ENCODE peak calls at places on chromosomes 12 and 14, in five cellular contexts. One of them, this sample, is unnamed.

GRCh38 chr14:85319998-85320397 is 209.9 kb upstream of the FLRT2 start:
- DNase-seq in HCT116: no peak
- DNase-seq in neural progenitor cell: no peak
- DNase-seq in mesenchymal stem cell: peak
- DNase-seq in IMR-90: peak
- DNase-seq in this sample: no peak

GRCh38 chr14:97642631-97643030 is 845.4 kb downstream of the VRK1 start:
- DNase-seq in HCT116: no peak
- DNase-seq in mesenchymal stem cell: no peak
- DNase-seq in IMR-90: no peak
- DNase-seq in neural progenitor cell: no peak
- DNase-seq in this sample: no peak

GRCh38 chr12:102427542-102427923 is 52.8 kb downstream of the IGF1 start:
- DNase-seq in neural progenitor cell: no peak
- DNase-seq in mesenchymal stem cell: no peak
- DNase-seq in IMR-90: no peak
- DNase-seq in HCT116: no peak
- DNase-seq in this sample: no peak

GRCh38 chr14:64209428-64210165 is 84.6 kb downstream of the ESR2 start:
- DNase-seq in IMR-90: peak
- DNase-seq in mesenchymal stem cell: peak
- DNase-seq in HCT116: no peak
- DNase-seq in neural progenitor cell: no peak
- DNase-seq in this sample: no peak

GRCh38 chr12:81639196-81639595 is 120.0 kb downstream of the PPFIA2 start:
- DNase-seq in neural progenitor cell: no peak
- DNase-seq in mesenchymal stem cell: no peak
- DNase-seq in IMR-90: no peak
- DNase-seq in HCT116: no peak
- DNase-seq in this sample: no peak

GRCh38 chr12:5197127-5197526 is 153.4 kb downstream of the KCNA5 start:
- DNase-seq in HCT116: no peak
- DNase-seq in neural progenitor cell: no peak
- DNase-seq in IMR-90: peak
- DNase-seq in mesenchymal stem cell: no peak
- DNase-seq in this sample: no peak

GRCh38 chr12:51218607-51219161 is 822 bp upstream of the POU6F1 start:
- DNase-seq in IMR-90: no peak
- DNase-seq in HCT116: no peak
- DNase-seq in mesenchymal stem cell: no peak
- DNase-seq in neural progenitor cell: peak
- DNase-seq in this sample: no peak

GRCh38 chr12:70197362-70197744 is 45.9 kb upstream of the CNOT2 start:
- DNase-seq in mesenchymal stem cell: peak
- DNase-seq in neural progenitor cell: no peak
- DNase-seq in IMR-90: no peak
- DNase-seq in HCT116: no peak
- DNase-seq in this sample: no peak

GRCh38 chr14:84421611-84422010 is 1108.3 kb upstream of the FLRT2 start:
- DNase-seq in HCT116: no peak
- DNase-seq in IMR-90: no peak
- DNase-seq in neural progenitor cell: no peak
- DNase-seq in mesenchymal stem cell: peak
- DNase-seq in this sample: no peak

GRCh38 chr14:105944632-105945610 is 418.5 kb downstream of the TMEM121 start:
- DNase-seq in HCT116: peak
- DNase-seq in mesenchymal stem cell: no peak
- DNase-seq in IMR-90: no peak
- DNase-seq in neural progenitor cell: no peak
- DNase-seq in this sample: no peak

GRCh38 chr12:128056299-128056885 is 210.6 kb upstream of the TMEM132C start:
- DNase-seq in neural progenitor cell: peak
- DNase-seq in IMR-90: no peak
- DNase-seq in HCT116: no peak
- DNase-seq in mesenchymal stem cell: no peak
- DNase-seq in this sample: no peak

GRCh38 chr14:58899317-58899713 is 261.6 kb downstream of the DACT1 start:
- DNase-seq in mesenchymal stem cell: peak
- DNase-seq in IMR-90: peak
- DNase-seq in HCT116: no peak
- DNase-seq in neural progenitor cell: no peak
- DNase-seq in this sample: peak

GRCh38 chr14:103533137-103533998 is 4.4 kb downstream of the TRMT61A start:
- DNase-seq in neural progenitor cell: no peak
- DNase-seq in HCT116: no peak
- DNase-seq in IMR-90: no peak
- DNase-seq in mesenchymal stem cell: no peak
- DNase-seq in this sample: no peak

GRCh38 chr14:101965145-101965531 is 765 bp downstream of the DYNC1H1 start:
- DNase-seq in IMR-90: peak
- DNase-seq in mesenchymal stem cell: peak
- DNase-seq in HCT116: peak
- DNase-seq in neural progenitor cell: peak
- DNase-seq in this sample: no peak

GRCh38 chr14:92993302-92993701 is 70.4 kb downstream of the CHGA start:
- DNase-seq in mesenchymal stem cell: no peak
- DNase-seq in IMR-90: no peak
- DNase-seq in HCT116: no peak
- DNase-seq in neural progenitor cell: no peak
- DNase-seq in this sample: no peak

GRCh38 chr14:52265248-52265647 is 2.2 kb upstream of the PTGDR start:
- DNase-seq in IMR-90: no peak
- DNase-seq in neural progenitor cell: no peak
- DNase-seq in mesenchymal stem cell: no peak
- DNase-seq in HCT116: no peak
- DNase-seq in this sample: no peak

GRCh38 chr12:108689314-108690190 is 41.8 kb downstream of the CORO1C start:
- DNase-seq in IMR-90: peak
- DNase-seq in neural progenitor cell: no peak
- DNase-seq in mesenchymal stem cell: peak
- DNase-seq in HCT116: peak
- DNase-seq in this sample: no peak

GRCh38 chr12:57889541-57889989 is 43.0 kb upstream of the CTDSP2 start:
- DNase-seq in IMR-90: peak
- DNase-seq in mesenchymal stem cell: peak
- DNase-seq in neural progenitor cell: peak
- DNase-seq in HCT116: no peak
- DNase-seq in this sample: no peak

GRCh38 chr12:71662861-71663560 is 637 bp downstream of the ZFC3H1 start:
- DNase-seq in neural progenitor cell: peak
- DNase-seq in IMR-90: peak
- DNase-seq in mesenchymal stem cell: peak
- DNase-seq in HCT116: no peak
- DNase-seq in this sample: no peak

GRCh38 chr12:56188786-56189335 is 422 bp downstream of the SMARCC2 start:
- DNase-seq in mesenchymal stem cell: no peak
- DNase-seq in IMR-90: no peak
- DNase-seq in neural progenitor cell: peak
- DNase-seq in HCT116: no peak
- DNase-seq in this sample: no peak

GRCh38 chr12:21438643-21439042 is 1.2 kb downstream of the PYROXD1 start:
- DNase-seq in neural progenitor cell: no peak
- DNase-seq in mesenchymal stem cell: peak
- DNase-seq in HCT116: no peak
- DNase-seq in IMR-90: peak
- DNase-seq in this sample: no peak

GRCh38 chr14:76911473-76911872 is 85.3 kb downstream of the LRRC74A start:
- DNase-seq in mesenchymal stem cell: no peak
- DNase-seq in IMR-90: no peak
- DNase-seq in HCT116: no peak
- DNase-seq in neural progenitor cell: no peak
- DNase-seq in this sample: no peak

GRCh38 chr12:80498059-80498728 is 54.2 kb downstream of the PTPRQ start:
- DNase-seq in HCT116: no peak
- DNase-seq in mesenchymal stem cell: no peak
- DNase-seq in IMR-90: no peak
- DNase-seq in neural progenitor cell: no peak
- DNase-seq in this sample: no peak

GRCh38 chr14:54627325-54627717 is 60.4 kb downstream of the SAMD4A start:
- DNase-seq in HCT116: no peak
- DNase-seq in neural progenitor cell: no peak
- DNase-seq in IMR-90: no peak
- DNase-seq in mesenchymal stem cell: no peak
- DNase-seq in this sample: no peak

GRCh38 chr14:96303981-96304380 is 48.0 kb downstream of the BDKRB1 start:
- DNase-seq in neural progenitor cell: no peak
- DNase-seq in HCT116: no peak
- DNase-seq in mesenchymal stem cell: no peak
- DNase-seq in IMR-90: no peak
- DNase-seq in this sample: no peak

GRCh38 chr14:48970995-48971394 is 615.2 kb downstream of the RPS29 start:
- DNase-seq in HCT116: no peak
- DNase-seq in IMR-90: peak
- DNase-seq in mesenchymal stem cell: peak
- DNase-seq in neural progenitor cell: no peak
- DNase-seq in this sample: no peak

GRCh38 chr14:19920021-19920657 is at the start of gene OR4K5:
- DNase-seq in neural progenitor cell: no peak
- DNase-seq in mesenchymal stem cell: no peak
- DNase-seq in IMR-90: no peak
- DNase-seq in HCT116: no peak
- DNase-seq in this sample: no peak

GRCh38 chr14:24190416-24190815 is 1.8 kb upstream of the IPO4 start:
- DNase-seq in HCT116: no peak
- DNase-seq in IMR-90: no peak
- DNase-seq in neural progenitor cell: no peak
- DNase-seq in mesenchymal stem cell: no peak
- DNase-seq in this sample: no peak

GRCh38 chr14:89720076-89720687 is 234.3 kb downstream of the EFCAB11 start:
- DNase-seq in neural progenitor cell: no peak
- DNase-seq in HCT116: no peak
- DNase-seq in mesenchymal stem cell: no peak
- DNase-seq in IMR-90: no peak
- DNase-seq in this sample: no peak

GRCh38 chr14:75003250-75004027 is 718 bp downstream of the EIF2B2 start:
- DNase-seq in mesenchymal stem cell: peak
- DNase-seq in HCT116: no peak
- DNase-seq in neural progenitor cell: peak
- DNase-seq in IMR-90: no peak
- DNase-seq in this sample: no peak

GRCh38 chr12:129096184-129096583 is 242.9 kb downstream of the GLT1D1 start:
- DNase-seq in mesenchymal stem cell: no peak
- DNase-seq in neural progenitor cell: no peak
- DNase-seq in IMR-90: no peak
- DNase-seq in HCT116: no peak
- DNase-seq in this sample: no peak

GRCh38 chr14:81176224-81176623 is 44.5 kb downstream of the GTF2A1 start:
- DNase-seq in mesenchymal stem cell: no peak
- DNase-seq in IMR-90: no peak
- DNase-seq in HCT116: no peak
- DNase-seq in neural progenitor cell: no peak
- DNase-seq in this sample: no peak

GRCh38 chr12:49912345-49912744 is 8.6 kb upstream of the FAIM2 start:
- DNase-seq in IMR-90: no peak
- DNase-seq in neural progenitor cell: no peak
- DNase-seq in HCT116: no peak
- DNase-seq in mesenchymal stem cell: no peak
- DNase-seq in this sample: no peak

GRCh38 chr12:124625867-124626675 is 58.7 kb upstream of the NCOR2 start:
- DNase-seq in neural progenitor cell: no peak
- DNase-seq in HCT116: no peak
- DNase-seq in IMR-90: peak
- DNase-seq in mesenchymal stem cell: peak
- DNase-seq in this sample: no peak

DNA sequence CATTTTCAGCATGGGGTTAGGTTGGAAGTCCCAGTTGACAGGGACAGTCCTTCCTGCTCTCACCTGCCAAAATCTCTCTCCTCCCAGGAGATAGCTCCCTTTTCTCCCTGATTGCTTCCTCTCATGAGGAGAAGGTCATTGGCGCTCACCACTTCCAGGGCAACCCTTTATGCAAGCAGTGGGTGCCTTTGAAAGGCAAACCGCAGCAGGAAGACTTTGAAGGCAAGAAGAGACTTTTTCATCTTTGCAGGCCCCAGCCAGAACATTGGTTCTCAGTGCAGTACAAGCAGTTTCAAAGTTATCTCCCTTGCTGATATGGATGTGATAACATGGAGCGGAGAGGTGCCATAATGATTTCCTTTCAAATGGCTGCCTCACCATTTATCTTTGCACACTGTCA is 483.0 kb downstream of the DIO2 start:
- DNase-seq in mesenchymal stem cell: no peak
- DNase-seq in HCT116: no peak
- DNase-seq in neural progenitor cell: no peak
- DNase-seq in IMR-90: no peak
- DNase-seq in this sample: no peak
- H3K4me2 ChIP-seq in mesenchymal stem cell: no peak
- H3K4me2 ChIP-seq in HCT116: no peak
- H3K4me2 ChIP-seq in neural progenitor cell: no peak
- H3K4me2 ChIP-seq in IMR-90: no peak
- H3K4me2 ChIP-seq in this sample: no peak

GRCh38 chr12:126506426-126507182 is 1441.4 kb downstream of the AACS start:
- DNase-seq in HCT116: no peak
- DNase-seq in mesenchymal stem cell: no peak
- DNase-seq in neural progenitor cell: no peak
- DNase-seq in IMR-90: no peak
- DNase-seq in this sample: no peak
- H3K4me2 ChIP-seq in HCT116: no peak
- H3K4me2 ChIP-seq in mesenchymal stem cell: no peak
- H3K4me2 ChIP-seq in neural progenitor cell: no peak
- H3K4me2 ChIP-seq in IMR-90: no peak
- H3K4me2 ChIP-seq in this sample: no peak

DNA sequence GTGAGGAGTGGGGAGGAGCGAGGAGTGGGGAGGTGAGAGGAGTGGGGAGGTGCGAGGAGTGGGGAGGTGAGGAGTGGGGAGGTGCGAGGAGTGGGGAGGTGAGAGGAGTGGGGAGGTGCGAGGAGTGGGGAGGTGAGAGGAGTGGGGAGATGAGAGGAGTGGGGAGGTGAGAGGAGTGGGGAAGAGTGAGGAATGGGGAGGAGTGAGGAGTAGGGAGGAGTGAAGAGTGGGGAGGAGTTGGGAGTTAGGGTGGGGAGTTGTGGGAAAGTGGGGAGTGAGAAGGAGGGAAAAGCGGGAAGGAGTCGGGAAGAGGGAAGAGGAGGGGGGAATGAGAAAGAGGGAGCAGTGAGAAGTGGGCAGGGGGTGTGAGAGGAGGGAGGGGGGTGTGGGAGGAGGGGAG is 86.1 kb downstream of the B4GALNT3 start:
- DNase-seq in HCT116: no peak
- DNase-seq in mesenchymal stem cell: no peak
- DNase-seq in IMR-90: no peak
- DNase-seq in neural progenitor cell: no peak
- DNase-seq in this sample: no peak
- H3K4me2 ChIP-seq in HCT116: no peak
- H3K4me2 ChIP-seq in mesenchymal stem cell: no peak
- H3K4me2 ChIP-seq in IMR-90: no peak
- H3K4me2 ChIP-seq in neural progenitor cell: no peak
- H3K4me2 ChIP-seq in this sample: no peak

DNA sequence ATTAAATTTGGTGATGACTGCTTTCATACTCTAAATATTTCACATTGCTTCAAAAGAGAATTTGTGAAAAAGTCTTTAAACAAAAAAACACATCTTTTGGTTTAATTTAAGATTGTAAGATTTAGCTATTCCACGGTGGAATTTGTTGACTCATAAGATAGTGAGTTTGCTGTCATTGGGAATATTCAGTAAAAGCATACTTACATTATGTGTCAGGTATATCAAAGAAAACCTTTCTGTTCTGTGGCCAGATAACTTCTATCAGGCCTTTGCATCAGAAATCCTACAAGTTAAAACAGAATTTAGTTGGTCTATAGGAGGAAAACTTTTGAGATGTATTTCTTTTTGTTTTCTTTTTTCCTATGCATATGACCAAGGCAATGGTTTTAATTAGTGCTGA is 148.8 kb upstream of the E2F7 start:
- DNase-seq in IMR-90: peak
- DNase-seq in HCT116: no peak
- DNase-seq in mesenchymal stem cell: no peak
- DNase-seq in neural progenitor cell: no peak
- DNase-seq in this sample: no peak
- H3K4me2 ChIP-seq in IMR-90: no peak
- H3K4me2 ChIP-seq in HCT116: no peak
- H3K4me2 ChIP-seq in mesenchymal stem cell: no peak
- H3K4me2 ChIP-seq in neural progenitor cell: no peak
- H3K4me2 ChIP-seq in this sample: peak

This sample was measured in keratinocyte.